ENCODE peak calls at places on chromosomes 7 and 10, in ten cellular contexts. J is cardiac muscle cell; S is CD8-positive, alpha-beta T cell; H is transverse colon; K is testis; T is BJ; C is CD4-positive, alpha-beta memory T cell; I is thyroid gland; E is breast epithelium; L is tibial artery. X is an unnamed sample.

GRCh38 chr7:126668367-126668752 is 584.4 kb downstream of the GRM8 start:
- DNase-seq in J (no peak), S (no peak), I (no peak), T (no peak), L (no peak), K (no peak), E (no peak), C (no peak), H (no peak), X (no peak)

GRCh38 chr10:104120903-104121484 is 977 bp upstream of the SFR1 start:
- DNase-seq in I (peak; percentile 93), E (peak; percentile 94), L (peak; percentile 96), S (peak; percentile 89), J (peak; percentile 98), T (peak; percentile 79), H (peak; percentile 93), C (peak; percentile 89), K (peak; percentile 96), X (peak; percentile 93)

GRCh38 chr10:93967756-93968155 is 26.0 kb upstream of the PLCE1 start:
- DNase-seq in K (no peak), C (no peak), S (no peak), I (no peak), E (no peak), T (no peak), H (no peak), J (no peak), L (no peak), X (no peak)

GRCh38 chr7:82501256-82501815 is 57.8 kb upstream of the CACNA2D1 start:
- DNase-seq in H (no peak), L (no peak), S (no peak), C (no peak), T (no peak), E (no peak), I (no peak), K (no peak), J (no peak), X (no peak)

GRCh38 chr7:111148134-111148533 is 57.2 kb downstream of the LRRN3 start:
- DNase-seq in J (no peak), L (no peak), C (no peak), E (no peak), T (no peak), K (no peak), S (no peak), I (no peak), H (no peak), X (no peak)

GRCh38 chr10:116263870-116264269 is 9.1 kb downstream of the GFRA1 start:
- DNase-seq in K (no peak), H (no peak), T (no peak), S (no peak), I (no peak), J (no peak), E (no peak), L (no peak), C (no peak), X (no peak)

GRCh38 chr10:132817701-132818211 is 31.8 kb upstream of the NKX6-2 start:
- DNase-seq in H (no peak), S (no peak), T (no peak), E (no peak), K (no peak), I (no peak), L (peak; percentile 49), C (no peak), J (no peak), X (no peak)

GRCh38 chr10:15253951-15254807 is 85.7 kb upstream of the NMT2 start:
- DNase-seq in S (no peak), J (no peak), T (no peak), C (no peak), H (no peak), L (no peak), K (no peak), E (no peak), I (no peak), X (no peak)

GRCh38 chr7:15411019-15411418 is 150.8 kb downstream of the AGMO start:
- DNase-seq in L (no peak), T (no peak), I (no peak), K (no peak), C (no peak), J (no peak), H (no peak), S (no peak), E (no peak), X (no peak)

GRCh38 chr7:122140918-122141317 is 3.1 kb downstream of the AASS start:
- DNase-seq in T (no peak), K (no peak), L (no peak), C (no peak), I (no peak), S (no peak), H (no peak), E (no peak), J (no peak), X (no peak)

GRCh38 chr10:106360870-106361269 is 803.6 kb downstream of the SORCS1 start:
- DNase-seq in K (no peak), H (no peak), L (no peak), J (peak; percentile 96), E (no peak), C (no peak), T (peak; percentile 35), I (no peak), S (no peak), X (no peak)

GRCh38 chr7:34184466-34184865 is 279.1 kb downstream of the BMPER start:
- DNase-seq in H (no peak), L (no peak), I (no peak), K (no peak), C (no peak), J (peak; percentile 30), E (no peak), T (no peak), S (no peak), X (no peak)

GRCh38 chr10:77909755-77910375 is 16.7 kb downstream of the DLG5 start:
- DNase-seq in C (no peak), S (no peak), I (no peak), T (no peak), H (peak; percentile 66), L (no peak), J (peak; percentile 50), K (no peak), E (no peak), X (peak; percentile 89)

GRCh38 chr7:135159359-135160087 is 11.0 kb downstream of the CYREN start:
- DNase-seq in T (no peak), I (no peak), H (no peak), S (no peak), C (no peak), L (no peak), J (no peak), E (no peak), K (no peak), X (no peak)

GRCh38 chr7:37452346-37452745 is 3.7 kb upstream of the ELMO1 start:
- DNase-seq in I (no peak), K (no peak), T (no peak), L (no peak), E (no peak), J (no peak), C (no peak), H (no peak), S (no peak), X (no peak)

GRCh38 chr7:43609097-43609496 is 26.2 kb downstream of the STK17A start:
- DNase-seq in K (no peak), L (no peak), T (no peak), I (no peak), S (no peak), H (no peak), C (no peak), E (no peak), J (no peak), X (no peak)
- H3K36me3 ChIP-seq in K (no peaks in the 10 kb centered on the region), L (peaks cover 9% of the 10 kb centered on the region), T (peaks cover 8% of the 10 kb centered on the region), I (peaks cover 9% of the 10 kb centered on the region), S (peaks cover 32% of the 10 kb centered on the region), H (no peaks in the 10 kb centered on the region), C (peaks cover 28% of the 10 kb centered on the region), E (no peaks in the 10 kb centered on the region), J (peaks cover 11% of the 10 kb centered on the region), X (no peaks in the 10 kb centered on the region)

DNA sequence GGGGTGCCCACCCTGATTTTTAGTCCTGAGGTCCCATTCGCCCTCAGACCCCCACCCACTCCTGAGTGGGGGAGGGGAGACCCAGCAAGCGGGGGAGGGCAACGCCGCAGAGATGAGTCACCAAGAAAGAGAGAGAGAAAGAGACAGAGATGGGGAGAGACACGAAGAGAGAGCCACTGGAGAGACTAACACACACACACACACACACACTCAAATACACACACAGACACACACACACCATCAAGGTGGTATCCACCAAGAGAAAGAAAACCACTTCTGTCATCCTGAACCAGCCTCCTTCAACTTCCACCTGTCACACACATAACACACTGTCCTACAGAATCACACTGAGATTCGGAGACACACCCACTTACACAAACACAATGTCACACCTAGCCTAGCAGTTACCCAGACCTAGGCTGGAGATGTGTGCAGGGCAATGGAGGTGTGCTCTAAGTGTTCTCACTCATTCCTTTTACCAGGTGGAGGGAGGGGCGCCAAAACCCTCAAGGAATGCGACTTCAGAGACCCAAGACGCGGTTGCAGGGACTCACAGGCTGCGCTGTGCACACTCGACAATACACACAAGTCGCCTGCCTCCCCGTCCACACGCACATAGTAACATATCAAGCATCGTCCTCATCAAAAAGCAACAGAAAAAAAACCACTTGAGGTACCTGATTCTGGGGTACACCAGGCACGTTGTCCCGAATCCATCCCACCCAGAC is 3.9 kb upstream of the VGF start:
- DNase-seq in E (no peak), H (no peak), T (no peak), I (no peak), K (no peak), C (no peak), S (no peak), L (no peak), J (no peak), X (no peak)
- H3K27me3 ChIP-seq in E (peaks cover 33% of the 10 kb centered on the region), H (peaks cover 98% of the 10 kb centered on the region), T (peaks cover 46% of the 10 kb centered on the region), I (peaks cover 44% of the 10 kb centered on the region), K (no peaks in the 10 kb centered on the region), C (peaks cover 89% of the 10 kb centered on the region), S (peaks cover 86% of the 10 kb centered on the region), L (peaks cover 99% of the 10 kb centered on the region), J (peaks cover 100% of the 10 kb centered on the region), X (peaks cover 67% of the 10 kb centered on the region)

DNA sequence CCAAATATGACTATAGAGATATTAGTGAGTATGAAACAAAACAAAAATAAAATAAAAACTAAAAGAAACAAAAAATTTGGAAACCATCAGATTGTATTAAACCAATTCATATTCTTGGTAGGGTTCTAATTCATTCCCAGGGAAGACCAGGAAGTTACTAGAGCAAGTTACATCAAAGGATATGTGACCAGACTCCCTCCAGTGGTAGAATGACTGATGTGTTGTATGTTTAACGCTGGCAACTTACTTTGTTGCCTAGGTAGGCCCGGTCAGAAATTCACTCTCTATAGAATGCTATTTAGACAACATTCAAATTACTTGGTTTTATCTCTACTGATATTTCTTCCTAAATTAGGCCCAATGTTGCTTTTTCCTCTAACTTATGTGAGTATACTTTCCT is 5.2 kb downstream of the PHYHIPL start:
- DNase-seq in S (no peak), J (peak; percentile 78), L (no peak), I (no peak), T (no peak), C (no peak), K (peak; percentile 30), H (no peak), E (no peak), X (peak; percentile 14)
- H3K4me3 ChIP-seq in S (no peak overlapping the region), J (no peak overlapping the region), L (no peak overlapping the region), I (no peak overlapping the region), T (no peak overlapping the region), C (no peak overlapping the region), K (no peak overlapping the region), H (no peak overlapping the region), E (no peak overlapping the region), X (no peak overlapping the region)

DNA sequence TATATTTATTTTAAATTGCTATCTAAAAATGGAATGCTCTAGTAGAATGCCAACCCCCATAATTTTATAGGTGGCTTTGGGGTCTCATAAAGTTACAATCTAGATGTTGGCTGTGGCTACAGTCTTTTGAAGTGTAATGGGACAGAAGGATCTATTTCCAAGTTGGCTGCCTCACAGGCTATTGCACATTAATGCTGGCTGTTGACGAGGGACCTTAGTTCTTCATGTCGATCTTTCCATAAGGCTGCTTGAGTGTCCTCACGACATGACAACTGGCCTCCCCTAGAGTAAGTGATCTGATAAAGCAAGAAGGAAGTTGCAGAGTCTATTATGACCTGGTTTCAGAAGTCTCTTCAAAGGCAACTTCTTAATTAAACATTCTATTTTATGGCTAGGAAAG is 36.3 kb downstream of the WDR11 start:
- DNase-seq in E (no peak), H (no peak), C (no peak), I (no peak), J (no peak), L (no peak), K (no peak), T (no peak), S (no peak), X (no peak)
- H3K36me3 ChIP-seq in E (no peaks in the 10 kb centered on the region), H (no peaks in the 10 kb centered on the region), C (peaks cover 21% of the 10 kb centered on the region), I (peaks cover 39% of the 10 kb centered on the region), J (peaks cover 43% of the 10 kb centered on the region), L (peaks cover 76% of the 10 kb centered on the region), K (no peaks in the 10 kb centered on the region), T (peaks cover 7% of the 10 kb centered on the region), S (peaks cover 19% of the 10 kb centered on the region), X (no peaks in the 10 kb centered on the region)